ENCODE peak calls at places on chromosome 16, in six cellular contexts. One of them, this sample, is unnamed.

GRCh38 chr16:83258366-83258765 is 549.4 kb upstream of the HSBP1 start:
- DNase-seq in fibroblast of lung: no peak
- DNase-seq in breast epithelium: no peak
- DNase-seq in lower lobe of right lung: no peak
- DNase-seq in tibial nerve: no peak
- DNase-seq in CD4-positive, CD25-positive, alpha-beta regulatory T cell: no peak
- DNase-seq in this sample: no peak

GRCh38 chr16:60166-60565 is 6.5 kb downstream of the SNRNP25 start:
- DNase-seq in fibroblast of lung: no peak
- DNase-seq in breast epithelium: no peak
- DNase-seq in lower lobe of right lung: peak; percentile 34
- DNase-seq in tibial nerve: no peak
- DNase-seq in CD4-positive, CD25-positive, alpha-beta regulatory T cell: no peak
- DNase-seq in this sample: no peak

GRCh38 chr16:23148513-23149266 is 562 bp downstream of the USP31 start:
- DNase-seq in fibroblast of lung: peak; percentile 35
- DNase-seq in breast epithelium: peak; percentile 69
- DNase-seq in lower lobe of right lung: peak; percentile 85
- DNase-seq in tibial nerve: peak; percentile 29
- DNase-seq in CD4-positive, CD25-positive, alpha-beta regulatory T cell: peak; percentile 46
- DNase-seq in this sample: peak; percentile 28

GRCh38 chr16:65098916-65099315 is 22.9 kb downstream of the CDH11 start:
- DNase-seq in fibroblast of lung: peak; percentile 66
- DNase-seq in breast epithelium: no peak
- DNase-seq in lower lobe of right lung: no peak
- DNase-seq in tibial nerve: no peak
- DNase-seq in CD4-positive, CD25-positive, alpha-beta regulatory T cell: no peak
- DNase-seq in this sample: no peak

GRCh38 chr16:27769561-27770222 is 219.7 kb downstream of the KATNIP start:
- DNase-seq in fibroblast of lung: peak; percentile 98
- DNase-seq in breast epithelium: no peak
- DNase-seq in lower lobe of right lung: peak; percentile 24
- DNase-seq in tibial nerve: no peak
- DNase-seq in CD4-positive, CD25-positive, alpha-beta regulatory T cell: no peak
- DNase-seq in this sample: no peak

GRCh38 chr16:83835972-83836566 is 28.3 kb downstream of the HSBP1 start:
- DNase-seq in fibroblast of lung: peak; percentile 82
- DNase-seq in breast epithelium: no peak
- DNase-seq in lower lobe of right lung: no peak
- DNase-seq in tibial nerve: no peak
- DNase-seq in CD4-positive, CD25-positive, alpha-beta regulatory T cell: no peak
- DNase-seq in this sample: no peak

GRCh38 chr16:502179-502943 is 25.2 kb upstream of the CAPN15 start:
- DNase-seq in fibroblast of lung: no peak
- DNase-seq in breast epithelium: no peak
- DNase-seq in lower lobe of right lung: no peak
- DNase-seq in tibial nerve: no peak
- DNase-seq in CD4-positive, CD25-positive, alpha-beta regulatory T cell: no peak
- DNase-seq in this sample: no peak

GRCh38 chr16:22734313-22734869 is 79.6 kb upstream of the HS3ST2 start:
- DNase-seq in fibroblast of lung: no peak
- DNase-seq in breast epithelium: no peak
- DNase-seq in lower lobe of right lung: no peak
- DNase-seq in tibial nerve: no peak
- DNase-seq in CD4-positive, CD25-positive, alpha-beta regulatory T cell: no peak
- DNase-seq in this sample: no peak

GRCh38 chr16:57993452-57993851 is 7.0 kb downstream of the ZNF319 start:
- DNase-seq in fibroblast of lung: no peak
- DNase-seq in breast epithelium: no peak
- DNase-seq in lower lobe of right lung: peak; percentile 50
- DNase-seq in tibial nerve: no peak
- DNase-seq in CD4-positive, CD25-positive, alpha-beta regulatory T cell: no peak
- DNase-seq in this sample: no peak

GRCh38 chr16:81585785-81586184 is 141.2 kb downstream of the CMIP start:
- DNase-seq in fibroblast of lung: no peak
- DNase-seq in breast epithelium: no peak
- DNase-seq in lower lobe of right lung: no peak
- DNase-seq in tibial nerve: no peak
- DNase-seq in CD4-positive, CD25-positive, alpha-beta regulatory T cell: no peak
- DNase-seq in this sample: no peak

GRCh38 chr16:4081577-4082021 is 34.6 kb downstream of the ADCY9 start:
- DNase-seq in fibroblast of lung: peak; percentile 25
- DNase-seq in breast epithelium: no peak
- DNase-seq in lower lobe of right lung: no peak
- DNase-seq in tibial nerve: no peak
- DNase-seq in CD4-positive, CD25-positive, alpha-beta regulatory T cell: peak; percentile 5
- DNase-seq in this sample: peak; percentile 55

GRCh38 chr16:1543085-1543896 is 9.8 kb downstream of the TMEM204 start:
- DNase-seq in fibroblast of lung: peak; percentile 87
- DNase-seq in breast epithelium: no peak
- DNase-seq in lower lobe of right lung: peak; percentile 80
- DNase-seq in tibial nerve: no peak
- DNase-seq in CD4-positive, CD25-positive, alpha-beta regulatory T cell: no peak
- DNase-seq in this sample: no peak

GRCh38 chr16:48000622-48001021 is 155.2 kb downstream of the ABCC12 start:
- DNase-seq in fibroblast of lung: no peak
- DNase-seq in breast epithelium: no peak
- DNase-seq in lower lobe of right lung: no peak
- DNase-seq in tibial nerve: no peak
- DNase-seq in CD4-positive, CD25-positive, alpha-beta regulatory T cell: no peak
- DNase-seq in this sample: no peak

GRCh38 chr16:71945616-71946015 is 50.3 kb downstream of the IST1 start:
- DNase-seq in fibroblast of lung: no peak
- DNase-seq in breast epithelium: no peak
- DNase-seq in lower lobe of right lung: no peak
- DNase-seq in tibial nerve: no peak
- DNase-seq in CD4-positive, CD25-positive, alpha-beta regulatory T cell: no peak
- DNase-seq in this sample: no peak

GRCh38 chr16:88805340-88805715 is 1.7 kb downstream of the CDT1 start:
- DNase-seq in fibroblast of lung: no peak
- DNase-seq in breast epithelium: no peak
- DNase-seq in lower lobe of right lung: no peak
- DNase-seq in tibial nerve: no peak
- DNase-seq in CD4-positive, CD25-positive, alpha-beta regulatory T cell: no peak
- DNase-seq in this sample: no peak

GRCh38 chr16:88805887-88806393 is 2.4 kb downstream of the CDT1 start:
- DNase-seq in fibroblast of lung: no peak
- DNase-seq in breast epithelium: no peak
- DNase-seq in lower lobe of right lung: no peak
- DNase-seq in tibial nerve: no peak
- DNase-seq in CD4-positive, CD25-positive, alpha-beta regulatory T cell: no peak
- DNase-seq in this sample: no peak

GRCh38 chr16:88806491-88807111 is 3.0 kb downstream of the CDT1 start:
- DNase-seq in fibroblast of lung: no peak
- DNase-seq in breast epithelium: no peak
- DNase-seq in lower lobe of right lung: no peak
- DNase-seq in tibial nerve: no peak
- DNase-seq in CD4-positive, CD25-positive, alpha-beta regulatory T cell: no peak
- DNase-seq in this sample: no peak

GRCh38 chr16:88807626-88808453 is 3.9 kb downstream of the APRT start:
- DNase-seq in fibroblast of lung: no peak
- DNase-seq in breast epithelium: no peak
- DNase-seq in lower lobe of right lung: no peak
- DNase-seq in tibial nerve: no peak
- DNase-seq in CD4-positive, CD25-positive, alpha-beta regulatory T cell: no peak
- DNase-seq in this sample: no peak

DNA sequence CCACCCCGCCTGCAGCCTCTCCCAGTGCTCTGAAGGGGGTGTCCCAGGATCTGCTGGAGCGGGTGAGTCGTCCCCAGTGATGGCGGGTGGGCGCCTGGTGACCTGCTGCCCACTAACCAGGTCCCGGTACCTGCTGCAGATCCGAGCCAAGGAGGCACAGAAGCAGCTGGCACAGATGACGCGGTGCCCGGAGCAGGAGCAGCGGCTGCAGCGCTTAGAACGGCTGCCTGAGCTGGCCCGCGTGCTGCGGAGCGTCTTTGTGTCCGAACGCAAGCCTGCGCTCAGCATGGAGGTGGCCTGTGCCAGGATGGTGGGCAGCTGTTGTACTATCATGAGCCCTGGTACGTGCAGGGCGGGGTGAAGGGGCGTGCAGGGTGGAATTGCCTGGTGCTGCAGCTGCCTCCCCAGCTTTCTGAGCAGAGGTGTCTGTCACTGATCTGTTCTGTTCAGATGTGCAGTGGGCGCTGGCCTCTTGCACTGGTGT is 3.6 kb downstream of the CDT1 start:
- DNase-seq in fibroblast of lung: no peak
- DNase-seq in breast epithelium: no peak
- DNase-seq in lower lobe of right lung: no peak
- DNase-seq in tibial nerve: no peak
- DNase-seq in CD4-positive, CD25-positive, alpha-beta regulatory T cell: no peak
- DNase-seq in this sample: no peak
- H3K27ac ChIP-seq in fibroblast of lung: no peak overlapping the region
- H3K27ac ChIP-seq in breast epithelium: no peak overlapping the region
- H3K27ac ChIP-seq in lower lobe of right lung: no peak overlapping the region
- H3K27ac ChIP-seq in tibial nerve: no peak overlapping the region
- H3K27ac ChIP-seq in CD4-positive, CD25-positive, alpha-beta regulatory T cell: no peak overlapping the region
- H3K27ac ChIP-seq in this sample: no peak overlapping the region

GRCh38 chr16:35631261-35631945 is 2172.0 kb downstream of the TP53TG3F start:
- DNase-seq in fibroblast of lung: no peak
- DNase-seq in breast epithelium: no peak
- DNase-seq in lower lobe of right lung: no peak
- DNase-seq in tibial nerve: no peak
- DNase-seq in CD4-positive, CD25-positive, alpha-beta regulatory T cell: no peak
- DNase-seq in this sample: no peak

GRCh38 chr16:35629001-35629400 is 2169.6 kb downstream of the TP53TG3F start:
- DNase-seq in fibroblast of lung: no peak
- DNase-seq in breast epithelium: no peak
- DNase-seq in lower lobe of right lung: no peak
- DNase-seq in tibial nerve: no peak
- DNase-seq in CD4-positive, CD25-positive, alpha-beta regulatory T cell: no peak
- DNase-seq in this sample: no peak

GRCh38 chr16:35626051-35626450 is 2166.6 kb downstream of the TP53TG3F start:
- DNase-seq in fibroblast of lung: no peak
- DNase-seq in breast epithelium: no peak
- DNase-seq in lower lobe of right lung: no peak
- DNase-seq in tibial nerve: no peak
- DNase-seq in CD4-positive, CD25-positive, alpha-beta regulatory T cell: no peak
- DNase-seq in this sample: no peak
- H3K9me3 ChIP-seq in fibroblast of lung: no peaks in the 10 kb centered on the region
- H3K9me3 ChIP-seq in breast epithelium: no peaks in the 10 kb centered on the region
- H3K9me3 ChIP-seq in lower lobe of right lung: no peaks in the 10 kb centered on the region
- H3K9me3 ChIP-seq in tibial nerve: no peaks in the 10 kb centered on the region
- H3K9me3 ChIP-seq in CD4-positive, CD25-positive, alpha-beta regulatory T cell: peaks cover 22% of the 10 kb centered on the region
- H3K9me3 ChIP-seq in this sample: no peaks in the 10 kb centered on the region

GRCh38 chr16:87607871-87608270 is 5.6 kb downstream of the JPH3 start:
- DNase-seq in fibroblast of lung: no peak
- DNase-seq in breast epithelium: no peak
- DNase-seq in lower lobe of right lung: no peak
- DNase-seq in tibial nerve: no peak
- DNase-seq in CD4-positive, CD25-positive, alpha-beta regulatory T cell: no peak
- DNase-seq in this sample: no peak

GRCh38 chr16:87607223-87607622 is 4.9 kb downstream of the JPH3 start:
- DNase-seq in fibroblast of lung: no peak
- DNase-seq in breast epithelium: no peak
- DNase-seq in lower lobe of right lung: no peak
- DNase-seq in tibial nerve: no peak
- DNase-seq in CD4-positive, CD25-positive, alpha-beta regulatory T cell: no peak
- DNase-seq in this sample: no peak

GRCh38 chr16:87610026-87610425 is 7.7 kb downstream of the JPH3 start:
- DNase-seq in fibroblast of lung: no peak
- DNase-seq in breast epithelium: no peak
- DNase-seq in lower lobe of right lung: no peak
- DNase-seq in tibial nerve: no peak
- DNase-seq in CD4-positive, CD25-positive, alpha-beta regulatory T cell: no peak
- DNase-seq in this sample: no peak

GRCh38 chr16:87611456-87611855 is 9.1 kb downstream of the JPH3 start:
- DNase-seq in fibroblast of lung: no peak
- DNase-seq in breast epithelium: no peak
- DNase-seq in lower lobe of right lung: no peak
- DNase-seq in tibial nerve: no peak
- DNase-seq in CD4-positive, CD25-positive, alpha-beta regulatory T cell: no peak
- DNase-seq in this sample: no peak

GRCh38 chr16:87608400-87608985 is 6.2 kb downstream of the JPH3 start:
- DNase-seq in fibroblast of lung: peak; percentile 40
- DNase-seq in breast epithelium: peak; percentile 61
- DNase-seq in lower lobe of right lung: no peak
- DNase-seq in tibial nerve: peak; percentile 29
- DNase-seq in CD4-positive, CD25-positive, alpha-beta regulatory T cell: peak; percentile 28
- DNase-seq in this sample: peak; percentile 20
- H3K27me3 ChIP-seq in fibroblast of lung: peaks cover 16% of the 10 kb centered on the region
- H3K27me3 ChIP-seq in breast epithelium: peaks cover 2% of the 10 kb centered on the region
- H3K27me3 ChIP-seq in lower lobe of right lung: peaks cover 60% of the 10 kb centered on the region
- H3K27me3 ChIP-seq in tibial nerve: peaks cover 49% of the 10 kb centered on the region
- H3K27me3 ChIP-seq in CD4-positive, CD25-positive, alpha-beta regulatory T cell: peaks cover 7% of the 10 kb centered on the region
- H3K27me3 ChIP-seq in this sample: peaks cover 8% of the 10 kb centered on the region

GRCh38 chr16:85526132-85526731 is 86.9 kb upstream of the GSE1 start:
- DNase-seq in fibroblast of lung: peak; percentile 43
- DNase-seq in breast epithelium: no peak
- DNase-seq in lower lobe of right lung: no peak
- DNase-seq in tibial nerve: no peak
- DNase-seq in CD4-positive, CD25-positive, alpha-beta regulatory T cell: no peak
- DNase-seq in this sample: no peak
- H3K27ac ChIP-seq in fibroblast of lung: no peak overlapping the region
- H3K27ac ChIP-seq in breast epithelium: no peak overlapping the region
- H3K27ac ChIP-seq in lower lobe of right lung: no peak overlapping the region
- H3K27ac ChIP-seq in tibial nerve: no peak overlapping the region
- H3K27ac ChIP-seq in CD4-positive, CD25-positive, alpha-beta regulatory T cell: no peak overlapping the region
- H3K27ac ChIP-seq in this sample: no peak overlapping the region

GRCh38 chr16:9348912-9349311 is 257.5 kb downstream of the HAPSTR1 start:
- DNase-seq in fibroblast of lung: no peak
- DNase-seq in breast epithelium: no peak
- DNase-seq in lower lobe of right lung: no peak
- DNase-seq in tibial nerve: no peak
- DNase-seq in CD4-positive, CD25-positive, alpha-beta regulatory T cell: no peak
- DNase-seq in this sample: no peak

GRCh38 chr16:9345889-9346288 is 254.4 kb downstream of the HAPSTR1 start:
- DNase-seq in fibroblast of lung: no peak
- DNase-seq in breast epithelium: no peak
- DNase-seq in lower lobe of right lung: no peak
- DNase-seq in tibial nerve: no peak
- DNase-seq in CD4-positive, CD25-positive, alpha-beta regulatory T cell: no peak
- DNase-seq in this sample: no peak

GRCh38 chr16:9351841-9352434 is 260.5 kb downstream of the HAPSTR1 start:
- DNase-seq in fibroblast of lung: no peak
- DNase-seq in breast epithelium: no peak
- DNase-seq in lower lobe of right lung: no peak
- DNase-seq in tibial nerve: no peak
- DNase-seq in CD4-positive, CD25-positive, alpha-beta regulatory T cell: no peak
- DNase-seq in this sample: no peak

GRCh38 chr16:9351440-9351839 is 260.0 kb downstream of the HAPSTR1 start:
- DNase-seq in fibroblast of lung: no peak
- DNase-seq in breast epithelium: no peak
- DNase-seq in lower lobe of right lung: no peak
- DNase-seq in tibial nerve: no peak
- DNase-seq in CD4-positive, CD25-positive, alpha-beta regulatory T cell: no peak
- DNase-seq in this sample: no peak
- H3K9me3 ChIP-seq in fibroblast of lung: no peaks in the 10 kb centered on the region
- H3K9me3 ChIP-seq in breast epithelium: no peaks in the 10 kb centered on the region
- H3K9me3 ChIP-seq in lower lobe of right lung: no peaks in the 10 kb centered on the region
- H3K9me3 ChIP-seq in tibial nerve: peaks cover 5% of the 10 kb centered on the region
- H3K9me3 ChIP-seq in CD4-positive, CD25-positive, alpha-beta regulatory T cell: no peaks in the 10 kb centered on the region
- H3K9me3 ChIP-seq in this sample: no peaks in the 10 kb centered on the region